ENCODE peak calls at places on chromosome 22, in five cellular contexts. W is pancreas, P is brain microvascular endothelial cell, U is heart right ventricle, J is hepatocyte. Q is an unnamed sample.

GRCh38 chr22:31091106-31091975 is 10.2 kb downstream of the SMTN start:
- DNase-seq in W (peak), P (no peak), U (peak), J (peak), Q (no peak)

GRCh38 chr22:37999640-38000272 is 15.4 kb upstream of the SOX10 start:
- DNase-seq in W (no peak), P (peak), U (no peak), J (no peak), Q (no peak)

GRCh38 chr22:39718206-39718605 is 147.7 kb downstream of the CACNA1I start:
- DNase-seq in W (no peak), P (no peak), U (no peak), J (no peak), Q (no peak)

GRCh38 chr22:46592390-46592872 is 27.8 kb upstream of the GRAMD4 start:
- DNase-seq in W (no peak), P (peak), U (peak), J (no peak), Q (no peak)

GRCh38 chr22:49767355-49768062 is 60.2 kb downstream of the BRD1 start:
- DNase-seq in W (no peak), P (peak), U (no peak), J (peak), Q (no peak)

GRCh38 chr22:48551061-48551460 is 1276.6 kb downstream of the BRD1 start:
- DNase-seq in W (peak), P (no peak), U (no peak), J (no peak), Q (no peak)

GRCh38 chr22:45503816-45504702 is 1.4 kb downstream of the FBLN1 start:
- DNase-seq in W (no peak), P (peak), U (no peak), J (peak), Q (no peak)

GRCh38 chr22:29702025-29702930 is 17.5 kb upstream of the CABP7 start:
- DNase-seq in W (no peak), P (no peak), U (no peak), J (no peak), Q (peak)

GRCh38 chr22:48239461-48240164 is 1477.2 kb downstream of the TBC1D22A start:
- DNase-seq in W (no peak), P (no peak), U (no peak), J (no peak), Q (no peak)

GRCh38 chr22:37627545-37627944 is 11.9 kb upstream of the SH3BP1 start:
- DNase-seq in W (no peak), P (no peak), U (no peak), J (no peak), Q (no peak)

GRCh38 chr22:30228509-30229359 is 17.8 kb downstream of the LIF start:
- DNase-seq in W (no peak), P (no peak), U (no peak), J (no peak), Q (no peak)

GRCh38 chr22:25403752-25404471 is 160.6 kb upstream of the GRK3 start:
- DNase-seq in W (no peak), P (no peak), U (no peak), J (peak), Q (no peak)

GRCh38 chr22:49305966-49306631 is 521.6 kb downstream of the BRD1 start:
- DNase-seq in W (no peak), P (no peak), U (no peak), J (no peak), Q (no peak)

GRCh38 chr22:46829140-46829891 is 66.9 kb downstream of the TBC1D22A start:
- DNase-seq in W (no peak), P (peak), U (no peak), J (peak), Q (no peak)

GRCh38 chr22:29956680-29957079 is 73.7 kb downstream of the MTMR3 start:
- DNase-seq in W (no peak), P (no peak), U (no peak), J (no peak), Q (no peak)

GRCh38 chr22:38835888-38836301 is 7.9 kb downstream of the NPTXR start:
- DNase-seq in W (no peak), P (no peak), U (no peak), J (no peak), Q (no peak)

GRCh38 chr22:40310081-40310770 is 36.1 kb upstream of the ADSL start:
- DNase-seq in W (no peak), P (peak), U (no peak), J (peak), Q (no peak)

DNA sequence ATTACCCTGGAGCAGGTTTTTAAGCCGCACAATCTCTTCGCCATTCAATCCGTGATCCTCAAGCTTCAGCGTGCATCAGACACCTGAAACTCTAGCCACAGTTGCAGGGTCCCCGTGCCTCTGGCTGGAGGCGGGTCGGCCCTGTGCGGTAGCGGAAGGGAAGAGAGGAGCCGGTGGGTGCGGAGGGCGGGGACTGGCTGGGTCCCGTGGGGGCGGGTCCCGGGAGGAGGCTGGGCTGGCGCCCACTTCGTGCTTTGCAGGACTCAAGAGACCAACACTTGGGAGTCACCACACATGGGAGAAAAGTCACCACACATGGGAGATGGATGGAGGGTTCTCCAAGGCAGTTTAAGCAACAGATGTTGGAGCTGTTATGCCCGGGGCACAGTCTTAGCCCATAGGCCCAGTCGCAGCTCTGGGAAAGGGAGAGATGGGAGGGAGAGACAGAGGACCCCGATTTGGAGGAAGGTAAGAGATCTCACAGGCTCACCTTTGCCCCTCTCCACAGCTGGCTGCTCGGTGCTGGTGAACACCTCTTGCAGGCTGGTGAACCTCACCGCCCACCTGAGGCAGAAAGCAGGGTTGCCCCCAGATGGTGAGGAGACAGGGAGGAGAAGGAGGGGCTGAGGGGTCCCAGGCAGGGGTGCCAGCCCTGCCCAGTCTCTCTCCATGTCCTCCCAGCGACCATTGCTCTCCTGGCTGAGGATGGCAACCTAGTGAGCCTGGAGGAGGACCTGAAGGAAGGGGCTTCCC is 965 bp downstream of the C22orf15 start:
- DNase-seq in W (no peak), P (no peak), U (no peak), J (no peak), Q (no peak)
- H3K27ac ChIP-seq in W (no peak), P (no peak), U (no peak), J (no peak), Q (no peak)

GRCh38 chr22:36344106-36344827 is 43.5 kb downstream of the MYH9 start:
- DNase-seq in W (no peak), P (no peak), U (no peak), J (no peak), Q (peak)
- H3K27ac ChIP-seq in W (peak), P (no peak), U (peak), J (no peak), Q (peak)

GRCh38 chr22:17537155-17537554 is 26.1 kb upstream of the SLC25A18 start:
- DNase-seq in W (no peak), P (no peak), U (no peak), J (no peak), Q (no peak)
- H3K27ac ChIP-seq in W (no peak), P (no peak), U (no peak), J (no peak), Q (peak)

GRCh38 chr22:22890085-22890484 is 2.5 kb downstream of the IGLL5 start:
- DNase-seq in W (no peak), P (no peak), U (no peak), J (no peak), Q (no peak)
- H3K27ac ChIP-seq in W (no peak), P (no peak), U (no peak), J (no peak), Q (no peak)

DNA sequence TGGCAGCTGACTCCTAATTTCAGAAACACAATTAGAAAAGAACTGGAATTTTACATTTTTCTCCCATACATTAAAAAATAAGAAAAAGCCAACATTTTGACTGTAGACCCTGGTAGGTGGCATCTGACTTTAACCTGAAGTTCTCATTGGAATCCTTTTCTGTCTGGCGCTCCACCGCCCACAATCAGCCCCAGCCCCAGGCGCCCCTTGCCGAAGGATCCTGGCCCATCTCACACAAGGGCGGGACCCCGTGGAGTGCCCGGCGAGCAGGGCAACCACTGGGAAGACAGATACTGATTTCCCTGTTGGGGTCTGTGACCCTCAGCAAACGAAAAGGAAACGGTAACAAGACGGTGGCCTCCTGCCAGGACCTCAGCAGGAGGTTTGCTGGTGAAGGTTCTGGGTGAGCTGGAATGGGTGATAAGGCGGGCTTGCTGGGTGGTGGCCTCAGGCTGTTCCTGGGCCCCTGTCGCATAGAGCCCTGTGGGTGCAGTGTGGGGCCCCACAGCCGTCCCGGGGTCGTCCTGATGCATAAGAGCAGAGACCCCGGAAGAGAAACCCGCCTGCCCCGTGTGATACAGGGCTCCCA is 15.7 kb downstream of the TSPO start:
- DNase-seq in W (no peak), P (no peak), U (no peak), J (no peak), Q (no peak)
- H3K27ac ChIP-seq in W (no peak), P (no peak), U (no peak), J (no peak), Q (no peak)

GRCh38 chr22:44451016-44451415 is 47.0 kb downstream of the RTL6 start:
- DNase-seq in W (no peak), P (no peak), U (no peak), J (no peak), Q (no peak)

GRCh38 chr22:44450503-44450902 is 47.5 kb downstream of the RTL6 start:
- DNase-seq in W (no peak), P (no peak), U (no peak), J (no peak), Q (no peak)

GRCh38 chr22:44449061-44449682 is 48.9 kb downstream of the RTL6 start:
- DNase-seq in W (no peak), P (peak), U (no peak), J (peak), Q (no peak)

GRCh38 chr22:44448271-44448780 is 49.7 kb downstream of the RTL6 start:
- DNase-seq in W (no peak), P (peak), U (peak), J (peak), Q (peak)

GRCh38 chr22:44449683-44450425 is 48.2 kb downstream of the RTL6 start:
- DNase-seq in W (no peak), P (no peak), U (no peak), J (no peak), Q (no peak)
- H3K27ac ChIP-seq in W (no peak), P (peak), U (no peak), J (no peak), Q (no peak)

DNA sequence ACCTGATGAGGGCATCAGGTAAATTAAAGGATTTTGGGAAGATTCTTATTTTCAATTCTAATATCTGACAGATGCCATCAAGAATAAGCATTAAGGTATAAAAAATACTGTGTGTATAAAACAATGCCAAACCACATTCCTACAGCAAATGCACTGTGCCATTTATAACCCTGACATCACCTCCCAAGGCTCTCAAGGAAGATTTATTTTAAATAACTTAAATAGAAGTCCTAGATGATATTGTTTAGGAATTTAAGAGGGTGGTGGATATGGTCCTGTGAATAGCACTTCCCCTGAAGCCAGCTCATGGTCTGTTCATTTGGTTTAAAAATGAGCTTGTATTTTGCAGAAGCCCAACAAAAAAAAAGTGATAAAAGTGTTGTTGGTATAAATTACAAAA is 32.1 kb downstream of the PPIL2 start:
- DNase-seq in W (no peak), P (peak), U (no peak), J (no peak), Q (no peak)
- H3K27ac ChIP-seq in W (no peak), P (peak), U (peak), J (no peak), Q (no peak)

GRCh38 chr22:36064358-36064757 is 35.7 kb upstream of the RBFOX2 start:
- DNase-seq in W (no peak), P (no peak), U (no peak), J (no peak), Q (no peak)

GRCh38 chr22:36065462-36065774 is 36.8 kb upstream of the RBFOX2 start:
- DNase-seq in W (no peak), P (no peak), U (no peak), J (no peak), Q (no peak)

GRCh38 chr22:36068776-36069344 is 40.2 kb upstream of the RBFOX2 start:
- DNase-seq in W (no peak), P (no peak), U (no peak), J (no peak), Q (no peak)

GRCh38 chr22:36067237-36067558 is 38.6 kb upstream of the RBFOX2 start:
- DNase-seq in W (no peak), P (no peak), U (no peak), J (no peak), Q (no peak)

GRCh38 chr22:36065775-36066544 is 37.3 kb upstream of the RBFOX2 start:
- DNase-seq in W (peak), P (peak), U (peak), J (peak), Q (peak)
- H3K27ac ChIP-seq in W (peak), P (peak), U (peak), J (peak), Q (peak)

Q was measured in substantia nigra.